ENCODE peak calls at places on chromosomes 16 and 17, in five cellular contexts. One of them, this sample, is unnamed.

GRCh38 chr17:43784628-43785101 is 4.4 kb downstream of the CFAP97D1 start:
- ATAC-seq in pancreas: no peak
- ATAC-seq in mucosa of descending colon: no peak
- ATAC-seq in effector memory CD8-positive, alpha-beta T cell: no peak
- ATAC-seq in activated CD8-positive, alpha-beta memory T cell treated with anti-CD3 and anti-CD28 coated beads, Interleukin-2, amount 10 ng/mL, durations not matched to agents 7 days and 5 days: no peak
- ATAC-seq in this sample: no peak

GRCh38 chr16:19294156-19294649 is 8.7 kb downstream of the CLEC19A start:
- ATAC-seq in pancreas: peak; percentile 87
- ATAC-seq in effector memory CD8-positive, alpha-beta T cell: peak; percentile 22
- ATAC-seq in mucosa of descending colon: peak; percentile 37
- ATAC-seq in activated CD8-positive, alpha-beta memory T cell treated with anti-CD3 and anti-CD28 coated beads, Interleukin-2, amount 10 ng/mL, durations not matched to agents 7 days and 5 days: no peak
- ATAC-seq in this sample: peak; percentile 59

GRCh38 chr16:19203374-19203966 is 35.4 kb downstream of the SYT17 start:
- ATAC-seq in pancreas: peak; percentile 90
- ATAC-seq in effector memory CD8-positive, alpha-beta T cell: no peak
- ATAC-seq in activated CD8-positive, alpha-beta memory T cell treated with anti-CD3 and anti-CD28 coated beads, Interleukin-2, amount 10 ng/mL, durations not matched to agents 7 days and 5 days: no peak
- ATAC-seq in mucosa of descending colon: no peak
- ATAC-seq in this sample: no peak

GRCh38 chr17:7045492-7046126 is 1.7 kb upstream of the SLC16A11 start:
- ATAC-seq in pancreas: peak; percentile 82
- ATAC-seq in activated CD8-positive, alpha-beta memory T cell treated with anti-CD3 and anti-CD28 coated beads, Interleukin-2, amount 10 ng/mL, durations not matched to agents 7 days and 5 days: peak; percentile 11
- ATAC-seq in mucosa of descending colon: peak; percentile 70
- ATAC-seq in effector memory CD8-positive, alpha-beta T cell: peak; percentile 42
- ATAC-seq in this sample: peak; percentile 12

GRCh38 chr16:47477680-47478079 is 16.5 kb downstream of the PHKB start:
- ATAC-seq in mucosa of descending colon: peak; percentile 56
- ATAC-seq in activated CD8-positive, alpha-beta memory T cell treated with anti-CD3 and anti-CD28 coated beads, Interleukin-2, amount 10 ng/mL, durations not matched to agents 7 days and 5 days: no peak
- ATAC-seq in pancreas: no peak
- ATAC-seq in effector memory CD8-positive, alpha-beta T cell: no peak
- ATAC-seq in this sample: peak; percentile 42

GRCh38 chr16:50878536-50878935 is 136.7 kb downstream of the CYLD start:
- ATAC-seq in effector memory CD8-positive, alpha-beta T cell: no peak
- ATAC-seq in activated CD8-positive, alpha-beta memory T cell treated with anti-CD3 and anti-CD28 coated beads, Interleukin-2, amount 10 ng/mL, durations not matched to agents 7 days and 5 days: no peak
- ATAC-seq in pancreas: no peak
- ATAC-seq in mucosa of descending colon: no peak
- ATAC-seq in this sample: no peak

GRCh38 chr17:78947235-78948153 is 22.3 kb upstream of the TIMP2 start:
- ATAC-seq in pancreas: peak; percentile 94
- ATAC-seq in mucosa of descending colon: peak; percentile 83
- ATAC-seq in effector memory CD8-positive, alpha-beta T cell: no peak
- ATAC-seq in activated CD8-positive, alpha-beta memory T cell treated with anti-CD3 and anti-CD28 coated beads, Interleukin-2, amount 10 ng/mL, durations not matched to agents 7 days and 5 days: no peak
- ATAC-seq in this sample: no peak

GRCh38 chr17:73269329-73269615 is 7.6 kb upstream of the CPSF4L start:
- ATAC-seq in effector memory CD8-positive, alpha-beta T cell: no peak
- ATAC-seq in activated CD8-positive, alpha-beta memory T cell treated with anti-CD3 and anti-CD28 coated beads, Interleukin-2, amount 10 ng/mL, durations not matched to agents 7 days and 5 days: no peak
- ATAC-seq in mucosa of descending colon: no peak
- ATAC-seq in pancreas: no peak
- ATAC-seq in this sample: no peak

This sample was measured in activated CD4-positive, CD25-positive, alpha-beta regulatory T cell treated with anti-CD3 and anti-CD28 coated beads, Interleukin-2, amount 50 U/mL, for 24 hours.